ENCODE peak calls at places on chromosomes 2 and 18, in five cellular contexts. M is IMR-90, B is fibroblast of pulmonary artery, I is tibial artery, S is lower lobe of right lung. G is an unnamed sample.

GRCh38 chr18:55900380-55900779 is 312.4 kb upstream of the TCF4 start:
- DNase-seq in M (peak; percentile 65), B (peak; percentile 59), I (no peak), S (no peak), G (no peak)

GRCh38 chr18:77985486-77985885 is 735.8 kb downstream of the GALR1 start:
- DNase-seq in M (no peak), B (no peak), I (no peak), S (no peak), G (no peak)

GRCh38 chr2:149184994-149185393 is 145.4 kb upstream of the LYPD6 start:
- DNase-seq in M (no peak), B (no peak), I (no peak), S (no peak), G (no peak)

GRCh38 chr18:13048061-13048605 is 57.0 kb downstream of the CEP192 start:
- DNase-seq in M (no peak), B (no peak), I (no peak), S (no peak), G (no peak)

GRCh38 chr2:207724113-207724512 is 12.7 kb downstream of the CCNYL1 start:
- DNase-seq in M (no peak), B (no peak), I (no peak), S (no peak), G (no peak)

GRCh38 chr2:15842771-15843666 is 97.3 kb upstream of the MYCN start:
- DNase-seq in M (no peak), B (no peak), I (no peak), S (no peak), G (no peak)

GRCh38 chr2:216698895-216699294 is 3.5 kb upstream of the IGFBP5 start:
- DNase-seq in M (peak; percentile 84), B (peak; percentile 75), I (no peak), S (no peak), G (peak; percentile 80)

GRCh38 chr18:7974200-7974874 is 407.2 kb downstream of the PTPRM start:
- DNase-seq in M (no peak), B (no peak), I (no peak), S (no peak), G (no peak)

GRCh38 chr18:9188359-9189231 is 52.0 kb downstream of the ANKRD12 start:
- DNase-seq in M (no peak), B (no peak), I (no peak), S (no peak), G (peak; percentile 29)

GRCh38 chr2:73406996-73407395 is 21.4 kb downstream of the ALMS1 start:
- DNase-seq in M (no peak), B (no peak), I (no peak), S (no peak), G (no peak)

GRCh38 chr2:127052068-127052770 is 54.7 kb downstream of the BIN1 start:
- DNase-seq in M (no peak), B (no peak), I (no peak), S (peak; percentile 44), G (no peak)

GRCh38 chr2:108633379-108633778 is 85.9 kb upstream of the RANBP2 start:
- DNase-seq in M (no peak), B (no peak), I (no peak), S (no peak), G (peak; percentile 68)

GRCh38 chr2:67130526-67131309 is 266.4 kb upstream of the ETAA1 start:
- DNase-seq in M (peak; percentile 84), B (peak; percentile 61), I (no peak), S (no peak), G (peak; percentile 16)

GRCh38 chr2:1863386-1863785 is 119.1 kb upstream of the PXDN start:
- DNase-seq in M (no peak), B (no peak), I (no peak), S (no peak), G (no peak)

GRCh38 chr2:134203175-134203574 is 50.7 kb upstream of the MGAT5 start:
- DNase-seq in M (no peak), B (no peak), I (no peak), S (no peak), G (no peak)

GRCh38 chr2:101815154-101815553 is 117.6 kb downstream of the MAP4K4 start:
- DNase-seq in M (no peak), B (no peak), I (no peak), S (no peak), G (no peak)

GRCh38 chr2:65638438-65638837 is 206.0 kb upstream of the SPRED2 start:
- DNase-seq in M (no peak), B (no peak), I (no peak), S (no peak), G (no peak)

GRCh38 chr2:64330281-64330680 is 123.7 kb upstream of the LGALSL start:
- DNase-seq in M (no peak), B (no peak), I (no peak), S (no peak), G (no peak)

DNA sequence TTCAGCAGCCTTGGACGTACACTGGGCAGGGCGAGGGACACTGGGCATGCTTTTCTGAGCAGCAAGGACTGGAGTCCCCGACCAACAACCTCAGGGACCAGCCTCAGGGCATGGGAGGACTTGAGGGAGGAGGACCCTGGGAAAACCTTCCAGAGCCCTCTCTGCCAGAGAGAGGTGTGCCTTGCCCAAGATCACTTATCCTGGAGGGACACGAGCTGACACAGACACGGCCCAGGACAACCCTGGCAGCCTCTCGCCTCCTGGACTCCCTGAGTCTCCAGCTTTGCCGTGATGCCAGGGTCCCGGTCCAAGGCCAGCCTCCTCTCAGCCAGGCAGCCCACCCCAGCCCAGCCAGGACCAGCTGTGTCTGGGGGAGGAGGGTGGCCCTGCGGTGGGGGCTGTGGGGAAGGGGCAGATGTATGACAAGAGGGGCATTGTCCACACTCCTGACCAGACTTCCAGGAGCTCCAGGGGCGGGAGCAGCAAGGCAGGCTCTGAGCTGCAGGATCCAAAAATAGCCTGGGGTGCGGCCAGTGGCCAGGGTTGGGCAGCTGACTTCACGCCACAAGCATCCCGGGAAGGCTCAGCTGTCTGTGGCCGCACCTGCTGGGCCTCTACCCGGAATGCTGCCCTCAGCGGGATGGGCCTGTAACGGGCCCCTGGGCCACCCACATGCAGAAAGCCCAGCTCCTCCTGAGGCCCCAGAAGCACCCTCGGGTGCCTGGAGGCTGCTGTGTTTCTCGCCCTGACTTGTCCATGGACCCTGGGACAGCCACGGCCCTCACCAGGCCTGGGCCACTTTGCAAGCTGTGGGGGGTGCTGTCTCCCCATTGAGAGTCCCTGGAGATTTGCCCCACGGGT is 65.5 kb upstream of the GPC1 start:
- DNase-seq in M (peak; percentile 93), B (peak; percentile 75), I (peak; percentile 91), S (peak; percentile 83), G (peak; percentile 86)
- TF ChIP-seq CTCF in M (peak; percentile 13), B (no peak), I (no peak), S (no peak), G (no peak)

GRCh38 chr2:110731064-110731463 is 1.3 kb upstream of the ACOXL start:
- DNase-seq in M (no peak), B (no peak), I (no peak), S (no peak), G (no peak)

GRCh38 chr2:110729106-110729505 is 3.3 kb upstream of the ACOXL start:
- DNase-seq in M (no peak), B (no peak), I (no peak), S (no peak), G (no peak)

GRCh38 chr2:110735366-110735765 is 3.0 kb downstream of the ACOXL start:
- DNase-seq in M (no peak), B (peak; percentile 22), I (no peak), S (no peak), G (no peak)

GRCh38 chr2:110727923-110728322 is 4.5 kb upstream of the ACOXL start:
- DNase-seq in M (no peak), B (no peak), I (no peak), S (no peak), G (no peak)

DNA sequence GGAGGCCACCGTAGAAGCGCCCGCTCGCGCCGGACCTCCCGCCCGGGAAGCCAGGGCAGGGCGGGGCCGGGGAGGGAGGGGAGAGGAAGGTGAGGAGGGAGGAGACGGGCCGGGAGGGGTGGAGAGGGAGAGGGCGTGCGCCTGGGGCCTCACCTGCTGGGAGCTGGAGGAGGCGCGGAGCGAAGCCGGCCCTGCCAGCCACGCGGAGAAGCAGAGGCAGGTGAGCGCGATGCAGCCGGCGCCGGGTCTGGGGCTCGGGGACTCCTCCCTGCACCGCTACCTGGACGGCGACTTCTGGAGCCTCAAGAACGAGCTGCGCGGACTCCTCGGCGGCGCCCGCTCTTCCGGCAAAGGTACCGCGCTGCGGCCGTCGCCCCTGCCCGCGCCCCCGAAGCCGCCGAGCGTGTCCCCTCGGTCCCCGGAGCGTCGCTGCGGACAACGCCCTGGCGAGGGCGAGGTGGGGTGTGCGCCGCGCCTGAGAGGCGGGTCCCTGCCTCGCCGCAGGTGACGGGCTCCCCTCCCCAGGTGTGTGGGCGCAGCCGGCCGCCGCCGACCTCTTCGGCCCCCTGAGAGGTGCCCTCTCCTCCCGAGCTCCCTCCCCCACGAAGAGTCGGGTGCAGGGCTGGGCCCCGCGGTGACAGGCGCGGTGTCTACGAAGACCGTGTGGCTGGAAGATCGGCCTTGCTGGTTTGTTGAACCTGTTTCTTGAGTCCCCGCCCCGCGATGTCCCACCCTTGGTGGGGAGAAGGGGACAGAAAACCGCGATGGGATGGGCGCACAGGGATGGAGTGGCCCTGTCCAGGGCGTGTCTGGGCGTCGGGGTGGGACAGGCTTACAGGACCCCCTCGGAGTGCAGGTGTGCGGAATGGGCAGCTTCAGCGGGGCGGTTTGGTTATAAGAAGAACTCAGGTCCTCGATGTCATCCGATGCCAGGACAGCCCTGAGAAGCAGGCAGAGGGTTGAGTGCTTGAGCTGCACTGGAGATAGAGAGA is at the start of gene ACOXL:
- DNase-seq in M (no peak), B (no peak), I (no peak), S (peak; percentile 90), G (no peak)
- H3K4me3 ChIP-seq in M (no peak within 1 kb of the TSS), B (no peak within 1 kb of the TSS), I (peak within 1 kb of the TSS; percentile 35), S (peak within 1 kb of the TSS; percentile 61), G (no peak within 1 kb of the TSS)

GRCh38 chr2:118010470-118010869 is 3.4 kb downstream of the CCDC93 start:
- DNase-seq in M (no peak), B (no peak), I (no peak), S (no peak), G (no peak)

GRCh38 chr2:118013724-118014491 is at the start of gene CCDC93:
- DNase-seq in M (peak; percentile 76), B (peak; percentile 83), I (peak; percentile 88), S (peak; percentile 91), G (peak; percentile 81)

GRCh38 chr2:118012778-118013177 is 1.1 kb downstream of the CCDC93 start:
- DNase-seq in M (no peak), B (no peak), I (no peak), S (no peak), G (no peak)

GRCh38 chr2:118014492-118014824 is 588 bp upstream of the CCDC93 start:
- DNase-seq in M (no peak), B (no peak), I (peak; percentile 64), S (no peak), G (no peak)

GRCh38 chr2:118013221-118013723 is 598 bp downstream of the CCDC93 start:
- DNase-seq in M (no peak), B (no peak), I (peak; percentile 68), S (peak; percentile 74), G (peak; percentile 19)
- TF ChIP-seq CTCF in M (no peak), B (no peak), I (no peak), S (no peak), G (no peak)

GRCh38 chr2:181847729-181848128 is 43.8 kb upstream of the ITPRID2 start:
- DNase-seq in M (no peak), B (no peak), I (no peak), S (no peak), G (no peak)

GRCh38 chr2:181849601-181850000 is 41.9 kb upstream of the ITPRID2 start:
- DNase-seq in M (no peak), B (no peak), I (no peak), S (no peak), G (no peak)

GRCh38 chr2:181846359-181846758 is 45.2 kb upstream of the ITPRID2 start:
- DNase-seq in M (no peak), B (no peak), I (no peak), S (no peak), G (no peak)

GRCh38 chr2:181846840-181847554 is 44.5 kb upstream of the ITPRID2 start:
- DNase-seq in M (no peak), B (no peak), I (no peak), S (no peak), G (no peak)

GRCh38 chr2:181848356-181848876 is 43.1 kb upstream of the ITPRID2 start:
- DNase-seq in M (no peak), B (no peak), I (no peak), S (no peak), G (no peak)
- H3K4me3 ChIP-seq in M (no peak overlapping the region), B (no peak overlapping the region), I (no peak overlapping the region), S (no peak overlapping the region), G (no peak overlapping the region)

G was measured in fibroblast of villous mesenchyme.